ENCODE peak calls at places on chromosome 1, in six cellular contexts. G is putamen; E is OCI-LY7; F is A172; D is NCI-H187; S is CD4-positive, alpha-beta memory T cell. P is an unnamed sample.

GRCh38 chr1:89739013-89739843 is 81.6 kb upstream of the LRRC8D start:
- DNase-seq in G (no peak), E (no peak), F (peak), D (no peak), S (peak), P (peak)

GRCh38 chr1:13513885-13514546 is at the start of gene LRRC38:
- DNase-seq in G (no peak), E (no peak), F (no peak), D (no peak), S (no peak), P (no peak)

GRCh38 chr1:85200367-85200869 is 398 bp downstream of the SYDE2 start:
- DNase-seq in G (no peak), E (no peak), F (peak), D (peak), S (peak), P (peak)

GRCh38 chr1:110440877-110441276 is 10.1 kb upstream of the PROK1 start:
- DNase-seq in G (no peak), E (no peak), F (no peak), D (no peak), S (no peak), P (no peak)

GRCh38 chr1:28526886-28527285 is 21.0 kb downstream of the RCC1 start:
- DNase-seq in G (no peak), E (no peak), F (no peak), D (no peak), S (no peak), P (no peak)

GRCh38 chr1:18547460-18547859 is 66.7 kb downstream of the KLHDC7A start:
- DNase-seq in G (no peak), E (no peak), F (no peak), D (no peak), S (no peak), P (no peak)

GRCh38 chr1:77424236-77424635 is 142.4 kb downstream of the AK5 start:
- DNase-seq in G (no peak), E (no peak), F (no peak), D (no peak), S (no peak), P (no peak)

GRCh38 chr1:98059616-98060015 is 138.8 kb upstream of the DPYD start:
- DNase-seq in G (no peak), E (no peak), F (no peak), D (no peak), S (no peak), P (no peak)

GRCh38 chr1:1013922-1014617 is 773 bp downstream of the ISG15 start:
- DNase-seq in G (no peak), E (peak), F (no peak), D (no peak), S (no peak), P (no peak)

GRCh38 chr1:239898067-239898730 is 193.5 kb upstream of the FMN2 start:
- DNase-seq in G (peak), E (peak), F (peak), D (no peak), S (peak), P (peak)